ENCODE peak calls at places on chromosomes 6 and 20, in seven cellular contexts. K is HepG2, R is endodermal cell, W is left lung, I is H9, H is SJSA1, X is pancreas. M is an unnamed sample.

GRCh38 chr6:63537126-63537958 is 34.9 kb upstream of the LOC128125822 start:
- DNase-seq in X (no peak), R (peak), W (no peak), H (no peak), I (no peak), K (no peak), M (no peak)

GRCh38 chr20:34402461-34402860 is 39.4 kb downstream of the ITCH start:
- DNase-seq in W (no peak), K (no peak), I (no peak), R (no peak), X (no peak), H (no peak), M (no peak)

GRCh38 chr6:74587386-74587785 is 618.5 kb downstream of the COL12A1 start:
- DNase-seq in I (no peak), R (no peak), W (no peak), X (no peak), H (no peak), K (no peak), M (no peak)

GRCh38 chr6:35024601-35025054 is 116.5 kb downstream of the TCP11 start:
- DNase-seq in X (no peak), R (peak), H (peak), I (no peak), K (peak), W (peak), M (peak)

GRCh38 chr6:123972600-123973294 is 169.1 kb downstream of the NKAIN2 start:
- DNase-seq in R (no peak), I (no peak), X (no peak), H (no peak), K (no peak), W (no peak), M (no peak)

GRCh38 chr6:35426074-35426473 is 26.1 kb upstream of the FANCE start:
- DNase-seq in X (no peak), W (peak), R (peak), K (no peak), H (peak), I (no peak), M (no peak)

GRCh38 chr20:7841967-7842301 is 98.3 kb downstream of the HAO1 start:
- DNase-seq in I (no peak), X (no peak), W (no peak), H (peak), R (peak), K (no peak), M (peak)

GRCh38 chr20:63565699-63566335 is 8.2 kb downstream of the HELZ2 start:
- DNase-seq in H (no peak), R (no peak), X (no peak), I (no peak), K (no peak), W (no peak), M (no peak)

GRCh38 chr20:50190251-50191064 is at the start of gene CEBPB:
- DNase-seq in X (peak), W (peak), H (peak), K (peak), R (peak), I (peak), M (peak)

GRCh38 chr20:37377346-37378081 is 31.6 kb downstream of the SRC start:
- DNase-seq in W (peak), K (no peak), H (no peak), I (no peak), X (no peak), R (peak), M (no peak)

GRCh38 chr6:87237804-87238203 is 82.4 kb downstream of the ZNF292 start:
- DNase-seq in W (no peak), K (peak), R (no peak), I (no peak), H (peak), X (no peak), M (no peak)

GRCh38 chr20:48298851-48299484 is 513.7 kb upstream of the SULF2 start:
- DNase-seq in R (peak), H (peak), I (no peak), K (peak), W (no peak), X (peak), M (no peak)

GRCh38 chr6:13302751-13303667 is 25.3 kb downstream of the TBC1D7 start:
- DNase-seq in X (peak), H (peak), I (no peak), K (peak), W (peak), R (peak), M (no peak)

GRCh38 chr6:136035378-136036070 is 184.0 kb downstream of the PDE7B start:
- DNase-seq in H (no peak), X (no peak), I (no peak), K (no peak), W (no peak), R (no peak), M (no peak)

GRCh38 chr6:136037885-136038460 is 186.5 kb downstream of the PDE7B start:
- DNase-seq in R (peak), W (no peak), I (peak), K (no peak), H (no peak), X (no peak), M (no peak)

GRCh38 chr6:17968081-17968518 is 19.3 kb downstream of the KIF13A start:
- DNase-seq in X (no peak), W (no peak), I (no peak), R (peak), K (no peak), H (peak), M (no peak)

GRCh38 chr20:61956396-61957342 is 109.0 kb downstream of the TAF4 start:
- DNase-seq in K (peak), H (no peak), I (no peak), W (no peak), X (peak), R (no peak), M (no peak)

GRCh38 chr6:117929501-117929900 is 22.4 kb downstream of the SLC35F1 start:
- DNase-seq in W (no peak), I (no peak), X (no peak), H (no peak), K (no peak), R (no peak), M (no peak)

GRCh38 chr6:149054559-149055194 is 262.8 kb upstream of the TAB2 start:
- DNase-seq in I (no peak), K (no peak), W (no peak), H (no peak), X (no peak), R (no peak), M (no peak)

GRCh38 chr6:21504790-21505189 is 88.8 kb upstream of the SOX4 start:
- DNase-seq in H (no peak), W (no peak), X (no peak), R (no peak), K (no peak), I (no peak), M (no peak)

GRCh38 chr20:4844325-4844724 is 122.6 kb downstream of the PRND start:
- DNase-seq in H (no peak), R (no peak), K (no peak), X (no peak), W (no peak), I (no peak), M (no peak)

GRCh38 chr20:23087587-23088275 is 1.6 kb upstream of the CD93 start:
- DNase-seq in R (no peak), W (no peak), K (no peak), X (no peak), H (no peak), I (no peak), M (no peak)

GRCh38 chr20:3374296-3374695 is 33.2 kb downstream of the DNAAF9 start:
- DNase-seq in K (no peak), I (no peak), W (no peak), X (no peak), R (no peak), H (no peak), M (no peak)

GRCh38 chr6:36118550-36119107 is 11.7 kb upstream of the MAPK13 start:
- DNase-seq in R (no peak), K (peak), X (no peak), I (no peak), W (peak), H (no peak), M (peak)

GRCh38 chr6:6332240-6332639 is 11.8 kb upstream of the F13A1 start:
- DNase-seq in R (no peak), W (no peak), I (no peak), K (no peak), H (no peak), X (no peak), M (no peak)

GRCh38 chr6:6332873-6333272 is 12.4 kb upstream of the F13A1 start:
- DNase-seq in K (no peak), H (no peak), R (no peak), I (no peak), W (no peak), X (no peak), M (no peak)

GRCh38 chr6:6333498-6333897 is 13.0 kb upstream of the F13A1 start:
- DNase-seq in W (no peak), H (peak), R (no peak), X (no peak), I (no peak), K (no peak), M (no peak)

GRCh38 chr6:6330407-6330806 is 9.9 kb upstream of the F13A1 start:
- DNase-seq in W (no peak), X (no peak), H (no peak), R (no peak), I (no peak), K (no peak), M (no peak)

GRCh38 chr6:6331393-6331792 is 10.9 kb upstream of the F13A1 start:
- DNase-seq in I (no peak), H (no peak), R (no peak), X (no peak), K (no peak), W (no peak), M (no peak)
- H3K27ac ChIP-seq in I (no peak), H (no peak), R (no peak), X (no peak), K (no peak), W (no peak), M (no peak)

DNA sequence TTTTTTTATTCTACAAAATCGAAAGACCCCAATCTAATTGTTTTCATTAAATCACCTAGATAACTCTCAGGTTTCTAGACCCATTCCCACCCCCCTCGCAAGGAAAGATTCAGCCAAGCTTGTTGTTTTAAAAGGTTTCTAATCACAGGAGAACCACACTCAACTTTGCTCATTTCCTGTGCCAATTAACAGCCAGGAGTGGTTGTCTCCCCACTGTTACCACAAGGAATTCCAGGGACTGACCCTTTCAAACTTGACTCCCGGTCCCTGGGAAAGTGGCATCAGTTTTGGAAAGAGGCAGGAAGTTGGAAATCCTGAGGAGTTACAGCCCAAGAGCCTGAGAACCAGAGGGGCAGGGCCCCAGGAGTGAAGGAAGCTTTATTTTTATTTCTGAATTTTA is 561.3 kb upstream of the JAG1 start:
- DNase-seq in W (no peak), I (peak), H (peak), X (no peak), K (no peak), R (peak), M (no peak)
- H3K27ac ChIP-seq in W (no peak), I (no peak), H (peak), X (no peak), K (no peak), R (no peak), M (no peak)

DNA sequence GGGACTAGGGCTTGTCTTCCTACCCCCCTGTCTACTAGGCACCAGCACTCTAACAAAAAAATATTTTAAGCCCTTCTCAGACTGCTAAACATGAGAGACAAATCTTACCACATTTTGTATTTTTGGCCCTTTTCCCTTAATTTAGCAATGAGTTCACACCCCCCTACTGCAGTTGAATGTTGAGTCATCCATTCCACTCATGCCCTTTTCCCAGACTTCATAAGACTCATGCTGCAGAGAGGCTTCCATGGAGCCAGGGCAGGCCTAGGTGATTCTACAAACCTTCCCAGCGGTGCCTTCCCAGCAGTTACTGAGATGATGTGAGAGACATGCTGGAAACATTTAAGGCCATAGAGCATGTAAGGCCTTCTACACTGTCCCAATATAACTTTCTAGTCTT is 53.9 kb downstream of the PXDC1 start:
- DNase-seq in H (peak), X (no peak), I (no peak), W (no peak), R (no peak), K (no peak), M (no peak)
- H3K27ac ChIP-seq in H (no peak), X (no peak), I (no peak), W (no peak), R (no peak), K (no peak), M (no peak)

DNA sequence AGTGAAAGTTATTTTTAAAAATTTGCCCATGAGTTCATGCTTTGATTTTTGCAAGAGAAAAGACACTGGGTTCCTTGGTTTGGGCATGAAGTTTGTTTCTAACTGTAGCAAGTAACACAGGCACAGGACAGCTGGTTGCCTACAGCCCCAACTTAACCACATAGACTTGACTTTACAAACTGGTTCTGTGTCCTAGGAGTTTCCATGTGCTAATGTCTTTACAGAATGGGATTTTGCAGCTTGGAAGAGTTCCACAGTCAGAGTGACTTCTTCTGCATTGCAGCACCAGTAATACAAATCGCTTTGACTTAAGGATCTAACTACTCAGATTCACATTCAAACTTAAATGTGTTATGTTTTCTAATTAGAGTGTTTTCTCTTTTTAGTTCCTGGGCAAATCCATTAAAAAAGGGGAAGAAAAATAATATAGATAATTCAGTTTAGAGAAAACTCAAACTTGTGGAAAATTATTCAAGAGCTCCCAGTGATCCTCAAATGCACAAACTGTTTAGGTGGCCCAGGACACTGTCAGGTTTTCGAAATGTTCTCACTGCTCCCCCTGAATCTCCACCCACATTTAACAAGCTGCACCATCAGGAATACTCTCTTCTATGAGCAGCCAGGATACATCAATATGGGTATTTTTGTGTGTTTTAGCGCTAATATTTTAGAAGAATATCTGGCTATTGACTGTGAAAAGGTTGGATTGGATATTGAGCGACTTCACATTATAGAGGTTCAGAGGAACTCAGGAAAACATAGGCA is 44.1 kb downstream of the OR2B2 start:
- DNase-seq in K (no peak), R (peak), X (no peak), H (no peak), I (no peak), W (no peak), M (no peak)
- H3K27ac ChIP-seq in K (no peak), R (no peak), X (no peak), H (peak), I (peak), W (no peak), M (no peak)

GRCh38 chr6:146410851-146411595 is 132.6 kb upstream of the RAB32 start:
- DNase-seq in X (no peak), W (no peak), R (no peak), I (no peak), H (peak), K (no peak), M (no peak)
- H3K27ac ChIP-seq in X (no peak), W (no peak), R (no peak), I (no peak), H (no peak), K (no peak), M (no peak)

GRCh38 chr6:2355155-2355554 is 109.8 kb upstream of the GMDS start:
- DNase-seq in I (no peak), R (no peak), H (no peak), X (no peak), K (no peak), W (no peak), M (no peak)

GRCh38 chr6:2354138-2354491 is 108.7 kb upstream of the GMDS start:
- DNase-seq in K (no peak), W (no peak), R (no peak), X (no peak), H (no peak), I (no peak), M (no peak)

GRCh38 chr6:2353412-2354137 is 108.2 kb upstream of the GMDS start:
- DNase-seq in X (peak), H (peak), W (no peak), K (peak), R (peak), I (peak), M (peak)

GRCh38 chr6:2351090-2351489 is 105.7 kb upstream of the GMDS start:
- DNase-seq in H (no peak), I (no peak), R (no peak), W (no peak), X (no peak), K (no peak), M (no peak)

DNA sequence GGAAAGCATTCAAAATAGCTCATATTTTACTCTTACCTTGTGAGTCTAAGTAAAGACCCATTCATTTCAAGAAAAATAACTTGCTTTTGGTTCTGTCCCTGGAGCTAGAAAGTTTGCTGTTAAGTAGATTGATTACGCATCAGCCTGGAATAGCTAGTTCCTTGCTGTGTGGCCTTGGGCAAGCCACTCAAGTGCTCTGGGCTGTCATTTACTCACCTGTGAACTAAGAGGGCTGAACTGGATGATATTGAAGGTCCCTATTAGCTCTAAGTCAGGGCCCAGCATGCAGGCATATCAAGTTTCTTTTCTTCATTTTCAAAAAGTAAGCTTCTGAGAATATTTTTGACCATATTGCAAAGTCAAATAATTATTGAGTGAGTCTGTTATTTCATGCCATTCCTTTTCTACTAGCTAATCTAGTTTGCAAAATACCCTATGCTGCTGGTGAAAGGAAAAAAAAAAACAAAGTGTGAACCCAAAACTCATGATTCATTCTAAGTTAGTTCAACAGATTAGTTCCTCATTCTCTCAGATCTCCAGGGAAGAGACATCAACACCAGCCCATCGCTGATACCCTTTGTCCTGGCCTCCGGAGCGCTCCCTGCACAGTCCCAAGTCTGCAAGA is 106.5 kb upstream of the GMDS start:
- DNase-seq in H (no peak), W (no peak), K (no peak), I (no peak), R (no peak), X (no peak), M (no peak)
- H3K27ac ChIP-seq in H (no peak), W (no peak), K (peak), I (no peak), R (no peak), X (no peak), M (no peak)

M was measured in WERI-Rb-1.